ENCODE peak calls at places on chromosomes 6 and 20, in four cellular contexts. S, U, R and Q are unnamed samples. For H3K9me2, the result is how much of the 10 kb centered on the place peaks cover.

GRCh38 chr6:32174416-32174815 is 1.5 kb downstream of the AGPAT1 start:
- DNase-seq in U (no peak), S (no peak), R (no peak), Q (no peak)

GRCh38 chr6:14211596-14211961 is 94.0 kb downstream of the CD83 start:
- DNase-seq in S (peak), R (peak), U (peak), Q (peak)

GRCh38 chr6:133945158-133945557 is 7.9 kb upstream of the TBPL1 start:
- DNase-seq in U (no peak), S (peak), R (peak), Q (peak)

GRCh38 chr6:137033828-137034227 is 10.9 kb downstream of the IL20RA start:
- DNase-seq in S (no peak), U (no peak), R (peak), Q (no peak)

GRCh38 chr6:133093957-133094356 is 147.2 kb upstream of the EYA4 start:
- DNase-seq in R (peak), S (no peak), U (no peak), Q (no peak)

GRCh38 chr6:136783495-136784270 is 8.6 kb downstream of the MAP3K5 start:
- DNase-seq in U (no peak), R (no peak), S (no peak), Q (no peak)

GRCh38 chr6:140572867-140573266 is 1198.4 kb upstream of the CITED2 start:
- DNase-seq in U (no peak), R (no peak), S (peak), Q (no peak)

GRCh38 chr20:38337561-38338140 is 8.6 kb upstream of the LBP start:
- DNase-seq in S (peak), R (peak), U (peak), Q (peak)

GRCh38 chr6:16511048-16511660 is 250.1 kb downstream of the ATXN1 start:
- DNase-seq in R (peak), S (peak), U (peak), Q (peak)

GRCh38 chr6:107244742-107245470 is 129.6 kb upstream of the BEND3 start:
- DNase-seq in U (no peak), S (no peak), R (no peak), Q (no peak)

GRCh38 chr6:85824329-85824728 is 181.6 kb upstream of the SYNCRIP start:
- DNase-seq in R (no peak), S (no peak), U (no peak), Q (no peak)

GRCh38 chr6:156407334-156407733 is 369.8 kb upstream of the ARID1B start:
- DNase-seq in R (no peak), U (no peak), S (no peak), Q (no peak)

GRCh38 chr6:160027931-160028330 is 59.0 kb downstream of the IGF2R start:
- DNase-seq in R (no peak), S (no peak), U (no peak), Q (no peak)

GRCh38 chr6:160031442-160031841 is 62.6 kb downstream of the IGF2R start:
- DNase-seq in U (no peak), R (peak), S (peak), Q (no peak)

GRCh38 chr6:160028487-160029275 is 59.8 kb downstream of the IGF2R start:
- DNase-seq in U (no peak), S (no peak), R (no peak), Q (no peak)

GRCh38 chr6:160029525-160029924 is 60.6 kb downstream of the IGF2R start:
- DNase-seq in S (no peak), U (no peak), R (peak), Q (no peak)

DNA sequence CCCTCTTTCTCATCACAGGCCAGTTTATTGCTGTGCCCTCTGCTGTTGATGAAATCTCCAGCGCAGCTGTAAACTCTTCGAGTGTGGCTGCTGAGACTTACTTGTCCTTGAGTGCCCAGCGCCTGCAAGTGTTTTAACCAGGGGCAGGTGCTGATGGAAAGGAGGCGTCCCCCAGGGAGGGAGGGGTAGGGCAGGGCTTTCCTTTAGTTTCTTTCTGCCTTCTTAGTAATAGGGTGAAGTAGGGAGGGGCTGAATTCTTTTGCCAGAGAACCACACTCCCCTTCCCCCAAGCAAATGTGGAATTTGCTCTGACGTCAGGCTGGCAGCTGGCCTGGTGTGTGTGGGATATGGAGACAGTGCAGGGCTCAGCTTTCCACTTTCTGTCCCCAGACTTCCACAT is 61.2 kb downstream of the IGF2R start:
- DNase-seq in U (peak), R (peak), S (peak), Q (peak)
- H3K9me2 ChIP-seq in U (under half), R (under half), S (under half), Q (under half)

GRCh38 chr20:57892471-57892870 is 182.7 kb upstream of the PMEPA1 start:
- DNase-seq in R (no peak), S (no peak), U (no peak), Q (no peak)
- TF ChIP-seq EZH2phosphoT487 in R (no peak), S (no peak), U (no peak), Q (no peak)

GRCh38 chr20:44736170-44737021 is 9.3 kb upstream of the KCNK15 start:
- DNase-seq in S (peak), U (peak), R (peak), Q (peak)
- H3K9me2 ChIP-seq in S (under half), U (under half), R (under half), Q (under half)

DNA sequence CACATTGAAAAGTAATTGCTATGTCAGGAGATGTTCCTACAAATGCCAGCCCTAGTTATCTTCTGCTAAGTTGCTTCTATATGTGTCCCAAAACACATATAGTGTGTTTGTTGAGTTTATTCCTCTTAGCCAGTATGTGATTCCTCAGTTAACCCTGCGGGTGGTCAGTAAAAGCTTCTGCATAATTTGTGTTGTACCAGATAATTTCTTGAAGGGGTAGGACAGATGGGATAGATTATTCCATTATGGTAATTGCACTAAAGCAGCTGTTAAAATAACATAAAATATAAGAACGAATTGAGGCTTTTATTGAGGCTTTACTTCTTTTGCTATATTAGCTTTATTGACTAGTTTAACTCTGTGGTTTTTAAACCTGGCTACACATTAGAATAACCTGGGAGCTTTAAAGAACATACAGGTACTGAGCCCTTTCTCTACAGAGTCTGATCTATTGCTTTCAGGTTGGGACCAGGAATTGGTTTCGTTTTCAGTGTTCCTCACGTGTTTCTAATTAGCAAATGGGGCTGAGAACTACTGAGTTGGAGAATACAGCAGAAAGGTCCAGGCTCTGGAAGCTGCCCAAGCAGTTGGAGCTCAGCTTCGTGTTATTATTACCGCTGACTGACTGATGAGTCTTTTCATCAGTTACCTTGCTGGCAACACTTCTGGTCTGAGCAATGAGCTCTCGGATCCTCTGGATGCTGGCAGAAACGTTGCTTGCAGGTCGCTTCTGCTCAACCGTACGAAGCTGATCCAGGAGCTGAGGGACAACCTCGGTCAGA is 56.9 kb downstream of the FAM229B start:
- DNase-seq in U (no peak), R (no peak), S (peak), Q (no peak)
- TF ChIP-seq EZH2phosphoT487 in U (no peak), R (no peak), S (no peak), Q (no peak)

DNA sequence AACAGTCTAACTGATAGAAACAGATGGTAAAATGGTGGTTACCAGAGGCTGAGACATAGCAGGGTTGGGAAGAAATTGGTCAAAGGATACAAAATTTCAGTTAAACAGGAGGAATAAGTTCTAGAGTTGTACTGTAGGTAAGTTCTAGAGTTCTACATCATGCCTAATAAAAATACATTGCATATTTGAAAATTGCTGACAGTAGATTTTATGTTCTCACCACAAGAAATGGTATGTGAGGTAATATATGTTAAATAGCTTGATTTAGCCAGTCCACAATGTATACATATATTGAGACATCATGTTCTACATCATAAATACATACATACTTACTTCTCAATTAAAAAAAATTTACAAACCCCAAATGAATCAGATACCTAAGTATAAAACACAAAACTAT is 8.2 kb downstream of the ZNF322 start:
- DNase-seq in S (no peak), U (no peak), R (no peak), Q (no peak)
- H3K9me2 ChIP-seq in S (under half), U (under half), R (under half), Q (under half)

GRCh38 chr6:145073811-145074210 is 661.5 kb downstream of the EPM2A start:
- DNase-seq in U (no peak), S (no peak), R (no peak), Q (no peak)
- TF ChIP-seq EZH2phosphoT487 in U (no peak), S (no peak), R (no peak), Q (no peak)

GRCh38 chr20:15267935-15268334 is 930.5 kb upstream of the FLRT3 start:
- DNase-seq in R (no peak), U (no peak), S (no peak), Q (no peak)
- H3K9me2 ChIP-seq in R (under half), U (under half), S (under half), Q (under half)